ENCODE peak calls at places on chromosomes 7 and 10, in nine cellular contexts. B is EH; X is activated CD4-positive, alpha-beta T cell treated with anti-CD3 and anti-CD28 coated beads for 24 hours; V is ascending aorta; U is HEK293T; D is NCI-H748 treated with DMSO at 0.1 percent for 48 hours; J is HCT116; Z is RWPE1; F is neural progenitor cell. E is an unnamed sample.

GRCh38 chr10:114347191-114347739 is 57.0 kb downstream of the AFAP1L2 start:
- DNase-seq in B (no peak), X (no peak), V (no peak), U (no peak), D (no peak), J (no peak), Z (no peak), F (no peak), E (no peak)

GRCh38 chr10:74825033-74825370 is 1.4 kb upstream of the KAT6B start:
- DNase-seq in B (peak), X (no peak), V (no peak), U (no peak), D (no peak), J (no peak), Z (no peak), F (peak), E (peak)

GRCh38 chr10:102559764-102560163 is 56.0 kb downstream of the SUFU start:
- DNase-seq in B (no peak), X (no peak), V (no peak), U (no peak), D (no peak), J (no peak), Z (no peak), F (no peak), E (no peak)

GRCh38 chr7:49127359-49127848 is 203.1 kb downstream of the CDC14C start:
- DNase-seq in B (no peak), X (no peak), V (no peak), U (no peak), D (no peak), J (no peak), Z (no peak), F (no peak), E (no peak)

GRCh38 chr10:6296456-6297214 is 93.9 kb downstream of the PFKFB3 start:
- DNase-seq in B (no peak), X (no peak), V (no peak), U (no peak), D (no peak), J (no peak), Z (no peak), F (no peak), E (peak)

GRCh38 chr7:87926581-87927461 is 7.2 kb upstream of the ADAM22 start:
- DNase-seq in B (no peak), X (no peak), V (no peak), U (no peak), D (peak), J (no peak), Z (no peak), F (peak), E (no peak)

GRCh38 chr10:34609287-34609940 is 205.7 kb downstream of the PARD3 start:
- DNase-seq in B (no peak), X (no peak), V (no peak), U (no peak), D (no peak), J (no peak), Z (no peak), F (no peak), E (no peak)

GRCh38 chr7:75971961-75972763 is 22.2 kb downstream of the TMEM120A start:
- DNase-seq in B (no peak), X (no peak), V (no peak), U (peak), D (no peak), J (no peak), Z (no peak), F (peak), E (no peak)

GRCh38 chr7:50812847-50813475 is 30.3 kb upstream of the GRB10 start:
- DNase-seq in B (peak), X (no peak), V (no peak), U (no peak), D (no peak), J (peak), Z (peak), F (no peak), E (peak)

GRCh38 chr7:142964502-142965246 is 2.5 kb upstream of the KEL start:
- DNase-seq in B (peak), X (no peak), V (no peak), U (no peak), D (no peak), J (no peak), Z (no peak), F (no peak), E (no peak)

GRCh38 chr10:44674536-44674935 is 236.6 kb upstream of the TMEM72 start:
- DNase-seq in B (peak), X (no peak), V (no peak), U (no peak), D (no peak), J (no peak), Z (no peak), F (no peak), E (no peak)

GRCh38 chr10:131477457-131478205 is 166.1 kb upstream of the TCERG1L start:
- DNase-seq in B (no peak), X (no peak), V (no peak), U (no peak), D (no peak), J (no peak), Z (peak), F (peak), E (peak)

GRCh38 chr10:17811466-17811865 is 2.3 kb downstream of the MRC1 start:
- DNase-seq in B (no peak), X (no peak), V (no peak), U (no peak), D (no peak), J (no peak), Z (no peak), F (no peak), E (no peak)

GRCh38 chr7:75840029-75840428 is 26.4 kb upstream of the CCL24 start:
- DNase-seq in B (no peak), X (no peak), V (no peak), U (no peak), D (no peak), J (no peak), Z (no peak), F (no peak), E (no peak)

GRCh38 chr7:44587843-44588711 is 6.0 kb upstream of the TMED4 start:
- DNase-seq in B (peak), X (peak), V (no peak), U (no peak), D (peak), J (peak), Z (peak), F (no peak), E (peak)

GRCh38 chr10:26858707-26859034 is 2.1 kb downstream of the ABI1 start:
- DNase-seq in B (no peak), X (no peak), V (no peak), U (no peak), D (no peak), J (no peak), Z (peak), F (no peak), E (no peak)

GRCh38 chr7:3095046-3095445 is 51.4 kb upstream of the CARD11 start:
- DNase-seq in B (no peak), X (no peak), V (no peak), U (no peak), D (no peak), J (no peak), Z (no peak), F (no peak), E (no peak)

GRCh38 chr10:103367379-103367781 is 396 bp upstream of the TAF5 start:
- DNase-seq in B (no peak), X (no peak), V (no peak), U (peak), D (no peak), J (no peak), Z (no peak), F (no peak), E (no peak)

GRCh38 chr10:128307819-128308218 is 181.6 kb upstream of the MKI67 start:
- DNase-seq in B (no peak), X (no peak), V (no peak), U (no peak), D (no peak), J (no peak), Z (no peak), F (no peak), E (no peak)

GRCh38 chr7:94412762-94413322 is 18.1 kb downstream of the COL1A2 start:
- DNase-seq in B (peak), X (no peak), V (no peak), U (no peak), D (no peak), J (no peak), Z (no peak), F (no peak), E (no peak)

GRCh38 chr10:92407305-92408016 is 116.5 kb downstream of the MARCHF5 start:
- DNase-seq in B (peak), X (no peak), V (no peak), U (no peak), D (no peak), J (no peak), Z (no peak), F (peak), E (no peak)

GRCh38 chr7:124652237-124652636 is 113.4 kb downstream of the GPR37 start:
- DNase-seq in B (peak), X (no peak), V (no peak), U (no peak), D (no peak), J (no peak), Z (no peak), F (no peak), E (no peak)

GRCh38 chr7:27245798-27246691 is 3.4 kb downstream of the EVX1 start:
- DNase-seq in B (no peak), X (no peak), V (no peak), U (no peak), D (peak), J (no peak), Z (no peak), F (peak), E (peak)

GRCh38 chr7:102890292-102890970 is 22.4 kb upstream of the LRRC17 start:
- DNase-seq in B (peak), X (no peak), V (no peak), U (no peak), D (no peak), J (no peak), Z (no peak), F (no peak), E (no peak)

GRCh38 chr7:155383756-155384491 is 74.0 kb upstream of the EN2 start:
- DNase-seq in B (no peak), X (no peak), V (no peak), U (no peak), D (no peak), J (no peak), Z (no peak), F (no peak), E (no peak)

GRCh38 chr7:15977663-15978062 is 291.2 kb upstream of the MEOX2 start:
- DNase-seq in B (peak), X (no peak), V (no peak), U (no peak), D (no peak), J (no peak), Z (no peak), F (no peak), E (no peak)

GRCh38 chr10:43204943-43205671 is 61.8 kb downstream of the RASGEF1A start:
- DNase-seq in B (peak), X (peak), V (peak), U (peak), D (no peak), J (peak), Z (peak), F (peak), E (peak)

GRCh38 chr7:5682889-5683670 is 98.4 kb downstream of the RNF216 start:
- DNase-seq in B (no peak), X (no peak), V (no peak), U (no peak), D (no peak), J (no peak), Z (no peak), F (no peak), E (no peak)

GRCh38 chr10:421170-421569 is 268.3 kb downstream of the DIP2C start:
- DNase-seq in B (no peak), X (no peak), V (no peak), U (no peak), D (no peak), J (no peak), Z (no peak), F (no peak), E (no peak)

GRCh38 chr7:29204491-29205281 is 10.1 kb downstream of the CHN2 start:
- DNase-seq in B (no peak), X (no peak), V (no peak), U (no peak), D (no peak), J (no peak), Z (no peak), F (no peak), E (no peak)

GRCh38 chr7:28178537-28178936 is 2.1 kb downstream of the JAZF1 start:
- DNase-seq in B (peak), X (no peak), V (no peak), U (no peak), D (no peak), J (no peak), Z (no peak), F (no peak), E (no peak)

GRCh38 chr10:102620138-102620591 is 24.1 kb upstream of the TRIM8 start:
- DNase-seq in B (no peak), X (no peak), V (no peak), U (no peak), D (no peak), J (no peak), Z (no peak), F (no peak), E (no peak)

GRCh38 chr10:16996530-16996964 is 133.1 kb downstream of the CUBN start:
- DNase-seq in B (peak), X (no peak), V (no peak), U (no peak), D (no peak), J (no peak), Z (no peak), F (no peak), E (no peak)

GRCh38 chr7:156046031-156046560 is 233.8 kb upstream of the SHH start:
- DNase-seq in B (no peak), X (no peak), V (no peak), U (no peak), D (no peak), J (no peak), Z (no peak), F (no peak), E (no peak)

GRCh38 chr10:125441151-125441550 is 241.8 kb downstream of the TEX36 start:
- DNase-seq in B (peak), X (no peak), V (no peak), U (no peak), D (no peak), J (no peak), Z (no peak), F (no peak), E (no peak)

GRCh38 chr7:131383417-131383816 is 55.7 kb downstream of the MKLN1 start:
- DNase-seq in B (peak), X (no peak), V (no peak), U (no peak), D (no peak), J (no peak), Z (no peak), F (no peak), E (no peak)

GRCh38 chr7:74656421-74656910 is 1.1 kb upstream of the GTF2I start:
- DNase-seq in B (peak), X (peak), V (no peak), U (peak), D (peak), J (no peak), Z (no peak), F (peak), E (peak)

GRCh38 chr10:21528452-21529235 is 3.2 kb upstream of the SKIDA1 start:
- DNase-seq in B (no peak), X (no peak), V (no peak), U (no peak), D (peak), J (no peak), Z (no peak), F (peak), E (no peak)

GRCh38 chr7:143305423-143306070 is 10.4 kb upstream of the CLCN1 start:
- DNase-seq in B (peak), X (peak), V (no peak), U (peak), D (no peak), J (peak), Z (no peak), F (peak), E (peak)

GRCh38 chr10:78471723-78472541 is 438.3 kb downstream of the RPS24 start:
- DNase-seq in B (no peak), X (no peak), V (no peak), U (no peak), D (no peak), J (no peak), Z (no peak), F (no peak), E (no peak)